ENCODE peak calls at places on chromosomes 16 and 17, in four cellular contexts. S, O, P and W are unnamed samples.

GRCh38 chr16:54073356-54073755 is 213.2 kb downstream of the IRX3 start:
- DNase-seq in S (no peak), O (no peak), P (no peak), W (no peak)

GRCh38 chr17:36104601-36105000 is 974 bp downstream of the CCL4 start:
- DNase-seq in S (no peak), O (no peak), P (no peak), W (no peak)

GRCh38 chr16:76899767-76900166 is 291.2 kb upstream of the MON1B start:
- DNase-seq in S (no peak), O (no peak), P (no peak), W (no peak)

GRCh38 chr16:28873543-28874201 is 4.6 kb upstream of the ATP2A1 start:
- DNase-seq in S (no peak), O (peak; percentile 19), P (peak; percentile 87), W (no peak)

GRCh38 chr17:78986048-78986648 is 6.4 kb upstream of the LGALS3BP start:
- DNase-seq in S (no peak), O (peak; percentile 38), P (no peak), W (no peak)

GRCh38 chr17:78953356-78954350 is 26.1 kb downstream of the LGALS3BP start:
- DNase-seq in S (no peak), O (no peak), P (no peak), W (no peak)

GRCh38 chr16:23031508-23032098 is 117.6 kb downstream of the USP31 start:
- DNase-seq in S (peak; percentile 22), O (no peak), P (no peak), W (no peak)

GRCh38 chr16:90031931-90032663 is 12.8 kb upstream of the DBNDD1 start:
- DNase-seq in S (no peak), O (peak; percentile 63), P (no peak), W (no peak)

GRCh38 chr16:23365602-23366240 is 63.6 kb downstream of the SCNN1B start:
- DNase-seq in S (peak; percentile 23), O (no peak), P (no peak), W (no peak)

GRCh38 chr17:64095144-64095882 is 34.6 kb downstream of the ERN1 start:
- DNase-seq in S (no peak), O (no peak), P (no peak), W (peak; percentile 90)

GRCh38 chr17:64096037-64096436 is 33.9 kb downstream of the ERN1 start:
- DNase-seq in S (no peak), O (no peak), P (no peak), W (no peak)

GRCh38 chr17:64094412-64094811 is 35.5 kb downstream of the ERN1 start:
- DNase-seq in S (no peak), O (no peak), P (no peak), W (no peak)

GRCh38 chr17:64099543-64099942 is 30.4 kb downstream of the ERN1 start:
- DNase-seq in S (no peak), O (no peak), P (no peak), W (no peak)

GRCh38 chr17:64097196-64097936 is 32.6 kb downstream of the ERN1 start:
- DNase-seq in S (no peak), O (peak; percentile 48), P (no peak), W (peak; percentile 54)
- H3K9ac ChIP-seq in S (no peak overlapping the region), O (peak overlapping the region; percentile 4), P (no peak overlapping the region), W (no peak overlapping the region)

GRCh38 chr17:61495161-61495857 is 43.1 kb downstream of the TBX4 start:
- DNase-seq in S (peak; percentile 47), O (peak; percentile 26), P (no peak), W (peak; percentile 89)

GRCh38 chr17:61496957-61497653 is 44.9 kb downstream of the TBX4 start:
- DNase-seq in S (no peak), O (no peak), P (no peak), W (no peak)

GRCh38 chr17:61498042-61498441 is 45.8 kb downstream of the TBX4 start:
- DNase-seq in S (no peak), O (no peak), P (no peak), W (no peak)

GRCh38 chr17:61494325-61495160 is 42.3 kb downstream of the TBX4 start:
- DNase-seq in S (peak; percentile 21), O (no peak), P (no peak), W (no peak)

DNA sequence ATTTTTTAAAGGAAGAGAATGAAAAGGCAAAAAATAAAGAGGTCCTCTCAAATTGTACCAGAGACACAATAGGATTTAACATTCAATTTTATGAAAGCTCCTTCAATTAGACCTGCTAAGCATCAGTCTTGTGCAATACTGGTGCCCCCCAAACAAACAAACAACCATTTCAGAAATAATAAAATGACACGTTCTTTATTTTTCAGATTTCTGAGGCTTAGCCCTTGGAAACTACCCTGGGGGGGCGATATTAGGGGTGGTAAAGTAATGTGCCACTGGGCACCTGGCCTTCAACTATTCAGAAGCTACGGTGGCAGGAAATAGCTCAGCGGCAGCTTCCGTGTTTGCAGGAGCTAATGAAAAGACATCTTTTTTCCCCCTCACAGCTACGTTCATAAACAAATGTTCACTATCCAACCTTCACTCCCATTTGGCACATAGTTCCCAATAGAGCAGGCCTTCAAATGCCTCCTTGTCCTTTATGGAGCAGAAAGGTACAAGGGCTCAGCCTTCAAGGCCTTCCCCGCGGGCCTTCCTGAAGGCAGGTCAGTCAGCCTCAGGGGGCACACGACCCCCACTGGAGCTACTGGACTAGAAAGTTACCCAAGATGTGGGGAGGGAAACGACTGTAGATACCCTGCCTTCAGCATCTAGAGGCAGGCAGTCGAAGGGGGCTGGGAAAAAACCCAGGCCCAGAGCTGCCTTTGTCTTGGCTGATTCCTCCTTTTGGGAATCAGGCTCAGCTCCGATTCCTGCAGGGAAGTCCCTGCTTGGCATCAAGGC is 44.1 kb downstream of the TBX4 start:
- DNase-seq in S (no peak), O (no peak), P (no peak), W (no peak)
- H3K9ac ChIP-seq in S (no peak overlapping the region), O (no peak overlapping the region), P (no peak overlapping the region), W (peak overlapping the region; percentile 65)

GRCh38 chr16:74184839-74185238 is 111.8 kb upstream of the PSMD7 start:
- DNase-seq in S (no peak), O (no peak), P (no peak), W (no peak)

GRCh38 chr16:74186589-74186988 is 110.0 kb upstream of the PSMD7 start:
- DNase-seq in S (no peak), O (no peak), P (no peak), W (no peak)

DNA sequence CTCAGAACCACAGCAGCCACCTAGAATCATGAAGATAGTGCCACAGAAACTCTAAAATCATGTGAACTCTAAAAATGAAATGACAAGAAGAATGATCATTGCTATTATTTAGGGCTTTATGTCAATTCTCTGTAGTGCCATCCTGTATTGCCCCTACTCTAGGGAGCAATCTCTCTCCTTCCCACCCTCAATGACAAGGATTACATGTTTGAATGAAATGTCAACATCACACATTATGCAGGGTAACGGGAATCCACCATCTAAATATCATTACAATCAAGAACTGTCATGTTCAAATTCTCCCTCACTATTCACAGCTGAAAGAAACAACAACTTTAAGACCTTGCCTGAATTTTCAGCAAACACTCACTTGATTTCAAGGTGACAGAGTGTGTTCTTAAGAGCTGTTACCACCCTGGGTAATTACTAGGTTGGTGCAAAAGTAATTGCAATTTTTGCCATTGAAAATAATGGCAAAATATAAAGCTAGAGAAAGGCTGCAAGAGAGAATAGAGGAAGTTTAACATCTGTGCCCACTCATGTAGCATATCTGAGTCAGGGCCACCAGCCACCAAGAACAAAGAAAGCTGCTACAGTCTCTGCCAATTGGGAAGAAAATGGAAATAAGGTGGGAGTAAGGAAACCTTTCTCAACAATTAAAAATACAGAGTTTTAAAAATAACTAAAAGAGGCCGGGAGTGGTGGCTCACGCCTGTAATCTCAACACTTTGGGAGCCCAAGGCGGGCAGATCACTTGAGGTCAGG is 112.8 kb upstream of the PSMD7 start:
- DNase-seq in S (no peak), O (no peak), P (no peak), W (no peak)
- H3K9ac ChIP-seq in S (no peak overlapping the region), O (no peak overlapping the region), P (no peak overlapping the region), W (no peak overlapping the region)

DNA sequence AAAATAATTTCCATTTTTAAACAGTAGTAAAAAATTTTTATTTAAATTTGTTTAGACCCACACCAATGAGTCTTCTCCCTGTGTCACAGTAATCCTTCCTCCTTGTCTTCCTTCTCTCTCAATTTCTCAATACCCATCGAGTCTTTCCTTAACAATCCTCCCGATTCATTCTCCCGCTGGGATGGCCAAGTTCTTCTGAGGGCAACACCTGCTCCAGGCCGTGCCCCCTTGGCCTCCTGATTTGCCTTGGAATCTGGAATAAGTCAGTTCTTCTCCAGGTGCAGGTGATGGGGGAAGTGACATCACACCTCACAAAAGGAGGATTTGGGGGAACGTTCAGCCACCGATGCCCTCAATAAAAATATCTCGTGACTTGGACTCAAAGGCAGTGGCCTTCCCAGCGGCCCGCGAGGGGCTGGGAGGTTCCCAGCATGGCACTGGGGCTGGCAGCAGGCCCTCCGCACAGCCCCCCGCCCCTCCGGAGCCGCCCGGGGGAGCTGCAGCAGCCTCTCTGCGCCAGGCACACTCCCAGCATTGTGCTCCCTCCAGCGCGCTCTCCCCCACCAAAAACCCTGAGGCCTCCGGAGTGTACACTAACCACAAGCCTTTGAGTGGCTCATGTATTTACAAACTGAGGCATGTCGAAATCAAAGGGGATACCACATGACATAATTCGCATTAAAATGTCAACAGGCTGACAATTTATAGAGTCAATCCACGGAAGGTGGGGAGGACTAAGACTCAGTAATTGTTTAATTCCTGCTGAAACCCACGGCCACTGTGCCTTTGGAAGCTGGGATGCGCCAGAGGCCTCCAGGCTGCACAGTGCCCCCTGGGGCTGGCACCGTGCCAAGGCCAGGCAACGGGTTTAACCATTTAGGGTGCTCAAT is 120.5 kb downstream of the ZFHX3 start:
- DNase-seq in S (no peak), O (peak; percentile 97), P (no peak), W (peak; percentile 92)
- H3K9ac ChIP-seq in S (no peak overlapping the region), O (no peak overlapping the region), P (no peak overlapping the region), W (no peak overlapping the region)

GRCh38 chr17:66567234-66568170 is 265.1 kb downstream of the PRKCA start:
- DNase-seq in S (peak; percentile 85), O (peak; percentile 83), P (peak; percentile 95), W (peak; percentile 68)
- H3K9ac ChIP-seq in S (no peak overlapping the region), O (peak overlapping the region; percentile 58), P (no peak overlapping the region), W (no peak overlapping the region)

GRCh38 chr17:77371888-77372443 is 231.2 kb downstream of the SEC14L1 start:
- DNase-seq in S (peak; percentile 58), O (no peak), P (no peak), W (no peak)
- H3K9ac ChIP-seq in S (peak overlapping the region; percentile 77), O (peak overlapping the region; percentile 84), P (peak overlapping the region; percentile 29), W (no peak overlapping the region)

DNA sequence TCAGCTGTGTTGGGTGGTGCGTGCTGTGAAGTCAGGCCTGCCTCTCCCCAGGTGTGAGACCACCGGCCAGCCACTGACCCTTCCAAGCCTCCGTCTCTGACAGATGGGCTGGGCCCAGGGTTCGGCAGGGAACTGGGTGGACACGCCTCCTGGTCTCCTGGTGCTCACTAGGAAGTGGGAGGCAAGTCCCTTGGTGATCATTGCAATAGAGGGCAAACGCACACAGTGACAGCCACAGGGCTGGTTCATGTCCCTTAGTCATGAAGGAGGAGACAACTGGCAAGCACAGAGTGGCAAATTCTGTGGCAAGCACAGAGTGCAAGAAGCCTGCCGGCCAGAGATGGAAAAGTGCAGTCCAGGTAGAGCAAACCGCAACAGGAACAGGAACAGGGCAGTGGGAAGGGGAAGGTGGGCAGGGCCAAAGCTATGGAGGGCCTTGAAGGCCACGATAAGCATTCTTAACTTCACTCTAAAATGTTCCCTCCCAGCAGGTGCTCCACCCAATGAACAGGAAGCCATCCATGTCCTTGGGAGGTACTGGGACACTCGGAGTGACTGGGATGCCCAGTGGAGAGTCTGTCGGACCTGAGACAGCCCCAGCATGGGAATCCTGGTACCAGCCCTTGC is 21.9 kb downstream of the USP7 start:
- DNase-seq in S (no peak), O (no peak), P (no peak), W (no peak)
- H3K9ac ChIP-seq in S (no peak overlapping the region), O (no peak overlapping the region), P (no peak overlapping the region), W (no peak overlapping the region)

DNA sequence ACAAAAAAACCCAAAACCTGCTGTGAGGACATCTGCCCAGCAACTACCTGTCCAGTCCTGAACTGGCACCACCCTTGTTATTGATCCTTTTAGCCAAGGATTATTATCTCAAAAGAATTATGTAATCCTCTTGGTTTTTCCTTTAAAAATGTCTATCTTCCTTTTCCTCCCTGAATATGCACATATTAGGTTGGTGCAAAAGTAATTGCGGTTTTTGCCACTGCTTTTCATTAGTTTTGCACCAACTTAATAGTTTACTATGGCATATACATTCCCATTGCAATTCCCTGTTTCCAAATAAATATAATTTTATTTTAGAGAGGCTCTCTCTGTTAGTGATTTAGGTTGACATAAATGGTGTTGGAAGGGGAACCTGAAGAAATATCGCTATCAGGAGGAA is 51.3 kb downstream of the MPHOSPH6 start:
- DNase-seq in S (no peak), O (no peak), P (no peak), W (no peak)
- H3K9ac ChIP-seq in S (no peak overlapping the region), O (no peak overlapping the region), P (no peak overlapping the region), W (no peak overlapping the region)